ENCODE peak calls at places on chromosomes 7 and 10, in nine cellular contexts. A is GM23338, U is dorsolateral prefrontal cortex, C is brain microvascular endothelial cell, J is lower leg skin, Y is stomach, Z is transverse colon, L is ascending aorta, K is NT2/D1. N is an unnamed sample.

GRCh38 chr7:106104861-106105260 is 7.3 kb downstream of the SYPL1 start:
- DNase-seq in A (no peak), U (no peak), C (no peak), J (no peak), Y (no peak), Z (no peak), L (no peak), K (no peak), N (no peak)

GRCh38 chr7:123437447-123437995 is 96.9 kb downstream of the IQUB start:
- DNase-seq in A (no peak), U (no peak), C (no peak), J (no peak), Y (no peak), Z (no peak), L (no peak), K (no peak), N (no peak)

GRCh38 chr7:28017372-28017771 is 163.2 kb downstream of the JAZF1 start:
- DNase-seq in A (no peak), U (no peak), C (peak; percentile 14), J (no peak), Y (no peak), Z (no peak), L (no peak), K (no peak), N (no peak)

GRCh38 chr10:70222340-70222794 is 10.9 kb downstream of the PPA1 start:
- DNase-seq in A (no peak), U (no peak), C (no peak), J (no peak), Y (no peak), Z (no peak), L (no peak), K (no peak), N (no peak)

GRCh38 chr10:95480901-95481491 is 80.2 kb downstream of the SORBS1 start:
- DNase-seq in A (no peak), U (no peak), C (no peak), J (no peak), Y (no peak), Z (no peak), L (no peak), K (no peak), N (peak; percentile 20)

GRCh38 chr7:5421626-5422323 is 1.9 kb downstream of the TNRC18 start:
- DNase-seq in A (peak; percentile 60), U (peak; percentile 42), C (peak; percentile 77), J (peak; percentile 54), Y (peak; percentile 69), Z (peak; percentile 64), L (peak; percentile 71), K (no peak), N (no peak)

GRCh38 chr7:110386006-110386405 is 704.9 kb upstream of the LRRN3 start:
- DNase-seq in A (no peak), U (no peak), C (no peak), J (no peak), Y (no peak), Z (no peak), L (no peak), K (no peak), N (no peak)

GRCh38 chr7:73762659-73762999 is 7.4 kb downstream of the CLDN3 start:
- DNase-seq in A (no peak), U (no peak), C (no peak), J (no peak), Y (no peak), Z (no peak), L (no peak), K (no peak), N (no peak)

GRCh38 chr10:22667093-22667480 is 47.3 kb downstream of the PIP4K2A start:
- DNase-seq in A (no peak), U (no peak), C (no peak), J (no peak), Y (no peak), Z (no peak), L (no peak), K (no peak), N (no peak)

GRCh38 chr7:32890553-32891045 is 961 bp downstream of the KBTBD2 start:
- DNase-seq in A (peak; percentile 27), U (no peak), C (peak; percentile 62), J (peak; percentile 57), Y (no peak), Z (peak; percentile 33), L (no peak), K (no peak), N (no peak)

GRCh38 chr10:31961675-31962074 is 33.0 kb upstream of the ARHGAP12 start:
- DNase-seq in A (no peak), U (no peak), C (peak; percentile 41), J (no peak), Y (no peak), Z (no peak), L (no peak), K (no peak), N (no peak)
- H3K4me3 ChIP-seq in A (no peak overlapping the region), U (no peak overlapping the region), C (no peak overlapping the region), J (no peak overlapping the region), Y (no peak overlapping the region), Z (no peak overlapping the region), L (no peak overlapping the region), K (no peak overlapping the region), N (no peak overlapping the region)

GRCh38 chr10:30434273-30435067 is 486 bp downstream of the MAP3K8 start:
- DNase-seq in A (peak; percentile 79), U (no peak), C (peak; percentile 61), J (peak; percentile 92), Y (peak; percentile 82), Z (peak; percentile 88), L (peak; percentile 95), K (peak; percentile 27), N (no peak)

GRCh38 chr10:30435068-30435422 is 1.1 kb downstream of the MAP3K8 start:
- DNase-seq in A (no peak), U (no peak), C (peak; percentile 40), J (peak; percentile 50), Y (peak; percentile 39), Z (peak; percentile 51), L (peak; percentile 78), K (no peak), N (no peak)

GRCh38 chr10:30436688-30437038 is 2.7 kb downstream of the MAP3K8 start:
- DNase-seq in A (no peak), U (no peak), C (no peak), J (no peak), Y (no peak), Z (no peak), L (no peak), K (no peak), N (no peak)

GRCh38 chr10:30437039-30437781 is 3.2 kb downstream of the MAP3K8 start:
- DNase-seq in A (no peak), U (no peak), C (peak; percentile 69), J (no peak), Y (no peak), Z (no peak), L (no peak), K (no peak), N (no peak)

DNA sequence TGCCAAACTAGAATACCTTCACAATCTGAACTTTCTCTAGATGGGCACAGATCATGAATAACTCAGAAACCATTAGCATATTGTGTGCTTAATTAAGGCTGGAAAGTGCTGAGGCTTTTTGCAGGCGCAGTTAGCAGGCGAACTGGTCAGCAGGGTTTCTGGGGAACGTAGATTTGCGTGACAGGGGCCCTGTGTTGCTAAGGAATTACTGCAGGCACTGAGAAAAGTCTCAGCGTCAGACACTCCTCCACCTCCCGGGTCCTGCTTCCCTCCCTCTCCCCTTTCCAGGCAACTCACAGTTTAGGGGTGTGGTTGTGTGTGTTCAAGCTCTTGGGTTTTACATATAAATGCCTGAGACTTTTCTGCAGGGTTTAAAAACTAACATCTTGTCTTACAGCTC is 2.2 kb downstream of the MAP3K8 start:
- DNase-seq in A (peak; percentile 81), U (no peak), C (peak; percentile 68), J (no peak), Y (peak; percentile 34), Z (peak; percentile 45), L (peak; percentile 71), K (peak; percentile 40), N (no peak)
- H3K4me3 ChIP-seq in A (peak overlapping the region; percentile 79), U (peak overlapping the region; percentile 83), C (no peak overlapping the region), J (no peak overlapping the region), Y (peak overlapping the region; percentile 93), Z (peak overlapping the region; percentile 87), L (peak overlapping the region; percentile 94), K (peak overlapping the region; percentile 15), N (peak overlapping the region; percentile 0)

GRCh38 chr10:98602224-98602623 is 155.5 kb upstream of the HPS1 start:
- DNase-seq in A (no peak), U (no peak), C (no peak), J (no peak), Y (no peak), Z (no peak), L (no peak), K (no peak), N (no peak)

GRCh38 chr10:98596404-98596803 is 149.7 kb upstream of the HPS1 start:
- DNase-seq in A (no peak), U (no peak), C (no peak), J (no peak), Y (no peak), Z (no peak), L (no peak), K (no peak), N (no peak)

GRCh38 chr10:98599032-98599610 is 152.4 kb upstream of the HPS1 start:
- DNase-seq in A (no peak), U (no peak), C (no peak), J (no peak), Y (no peak), Z (no peak), L (no peak), K (no peak), N (no peak)
- H3K4me3 ChIP-seq in A (no peak overlapping the region), U (no peak overlapping the region), C (no peak overlapping the region), J (no peak overlapping the region), Y (no peak overlapping the region), Z (no peak overlapping the region), L (no peak overlapping the region), K (no peak overlapping the region), N (no peak overlapping the region)

GRCh38 chr7:100612730-100613446 is 548 bp downstream of the MOSPD3 start:
- DNase-seq in A (peak; percentile 47), U (no peak), C (no peak), J (no peak), Y (no peak), Z (no peak), L (no peak), K (no peak), N (no peak)

GRCh38 chr7:100611983-100612729 is at the start of gene MOSPD3:
- DNase-seq in A (peak; percentile 100), U (peak; percentile 100), C (peak; percentile 99), J (peak; percentile 100), Y (peak; percentile 99), Z (peak; percentile 99), L (peak; percentile 100), K (peak; percentile 99), N (peak; percentile 98)

GRCh38 chr7:100614308-100614861 is 2.0 kb downstream of the MOSPD3 start:
- DNase-seq in A (no peak), U (no peak), C (no peak), J (no peak), Y (no peak), Z (no peak), L (no peak), K (no peak), N (no peak)

DNA sequence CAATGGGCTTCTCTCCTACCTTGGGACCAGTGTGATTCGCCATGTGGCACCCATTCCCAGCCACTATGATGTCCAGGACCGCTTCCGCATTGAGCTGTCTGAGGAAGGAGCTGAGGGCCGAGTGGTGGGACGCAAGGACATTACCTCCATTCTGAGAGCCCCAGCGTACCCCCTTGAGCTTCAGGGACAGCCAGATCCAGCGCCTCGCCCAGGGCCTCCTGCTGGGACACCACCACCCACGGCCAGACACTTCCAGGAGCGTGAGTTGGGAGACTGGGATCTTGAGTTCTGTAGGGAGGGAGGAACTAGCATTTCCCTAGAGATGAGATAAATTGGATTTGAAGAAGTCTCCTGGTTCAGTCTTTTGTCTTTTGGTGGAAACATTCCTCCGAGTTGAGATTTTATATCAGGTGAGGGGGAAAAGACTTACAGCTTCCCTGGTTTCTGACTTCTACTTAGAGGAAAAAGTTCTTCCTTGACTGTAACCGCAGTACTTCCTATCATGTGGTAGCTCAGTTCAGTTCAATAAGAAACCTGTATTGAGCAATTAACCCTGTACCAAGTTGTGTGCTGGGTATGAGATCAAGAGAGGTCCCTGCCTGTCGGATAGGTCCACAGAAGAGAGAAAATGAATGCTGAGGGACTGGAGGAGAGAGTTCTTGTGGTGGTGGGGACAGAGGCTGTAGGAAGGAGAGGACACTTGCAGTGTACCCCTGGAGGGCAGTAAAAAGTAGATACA is 1.3 kb downstream of the MOSPD3 start:
- DNase-seq in A (no peak), U (no peak), C (no peak), J (no peak), Y (no peak), Z (no peak), L (no peak), K (no peak), N (no peak)
- H3K4me3 ChIP-seq in A (peak overlapping the region; percentile 52), U (peak overlapping the region; percentile 89), C (peak overlapping the region; percentile 77), J (no peak overlapping the region), Y (peak overlapping the region; percentile 70), Z (peak overlapping the region; percentile 89), L (peak overlapping the region; percentile 84), K (no peak overlapping the region), N (peak overlapping the region; percentile 88)

N was measured in skeletal muscle cell.